ENCODE peak calls at places on chromosomes 6 and 20, in six cellular contexts. G is lower lobe of right lung, D is NCI-H510A treated with DMSO at 0.1 percent for 48 hours, W is G401, P is type B pancreatic cell, V is PC-3. O is an unnamed sample.

GRCh38 chr6:110484321-110484720 is 7.9 kb upstream of the SLC22A16 start:
- DNase-seq in P (no peak), W (no peak), D (no peak), G (no peak), V (peak; percentile 84), O (no peak)

GRCh38 chr20:60808003-60808402 is 444.1 kb upstream of the CDH4 start:
- DNase-seq in D (no peak), W (no peak), P (no peak), V (no peak), G (no peak), O (no peak)

GRCh38 chr20:46023999-46024398 is 5.0 kb upstream of the SLC12A5 start:
- DNase-seq in D (no peak), G (no peak), P (no peak), V (peak; percentile 54), W (no peak), O (no peak)

GRCh38 chr20:5657190-5657872 is 92.9 kb upstream of the SHLD1 start:
- DNase-seq in V (peak; percentile 98), D (no peak), P (no peak), G (peak; percentile 52), W (peak; percentile 16), O (peak; percentile 90)

GRCh38 chr20:40651121-40651520 is 37.9 kb downstream of the MAFB start:
- DNase-seq in G (no peak), P (no peak), V (peak; percentile 20), D (no peak), W (no peak), O (no peak)

GRCh38 chr6:113082691-113083090 is 735.6 kb downstream of the RFPL4B start:
- DNase-seq in D (no peak), V (no peak), P (no peak), G (no peak), W (no peak), O (no peak)

GRCh38 chr20:47568019-47568418 is 66.3 kb downstream of the NCOA3 start:
- DNase-seq in G (no peak), V (peak; percentile 89), D (peak; percentile 81), W (no peak), P (no peak), O (peak; percentile 79)

GRCh38 chr20:41006936-41007871 is 21.4 kb upstream of the TOP1 start:
- DNase-seq in P (no peak), D (no peak), G (no peak), W (no peak), V (no peak), O (no peak)